ENCODE peak calls at places on chromosomes 7 and 10, in ten cellular contexts. R is SIG-M5, H is anterior cingulate cortex, X is cardiac muscle cell, M is NCI-H1105 treated with DMSO at 0.1 percent for 48 hours, I is HTR-8/SVneo, L is fibroblast of mammary gland, P is SHP77 treated with DMSO at 0.1 percent for 48 hours, U is RWPE1, D is small intestine. O is an unnamed sample.

GRCh38 chr10:35208536-35208935 is 81.9 kb downstream of the CREM start:
- DNase-seq in U (no peak), I (no peak), X (peak), R (no peak), H (no peak), L (peak), M (no peak), P (no peak), D (no peak), O (no peak)

GRCh38 chr7:30863694-30864011 is 48.0 kb upstream of the AQP1 start:
- DNase-seq in M (no peak), X (peak), R (no peak), L (peak), I (no peak), H (no peak), P (no peak), U (no peak), D (no peak), O (no peak)

GRCh38 chr7:131400833-131401593 is 73.3 kb downstream of the MKLN1 start:
- DNase-seq in D (peak), M (no peak), L (peak), X (peak), I (no peak), P (no peak), R (no peak), U (no peak), H (no peak), O (no peak)

GRCh38 chr7:15291707-15292106 is 270.1 kb downstream of the AGMO start:
- DNase-seq in I (no peak), H (no peak), X (no peak), L (no peak), P (peak), D (no peak), M (no peak), U (no peak), R (no peak), O (no peak)

GRCh38 chr7:45500257-45500656 is 73.9 kb upstream of the ADCY1 start:
- DNase-seq in R (no peak), H (no peak), P (no peak), M (no peak), D (no peak), I (no peak), X (no peak), U (no peak), L (no peak), O (no peak)

GRCh38 chr10:49552277-49552676 is 13.4 kb upstream of the ERCC6 start:
- DNase-seq in L (peak), H (no peak), X (peak), M (no peak), P (no peak), R (no peak), U (peak), I (peak), D (no peak), O (no peak)

GRCh38 chr10:44386546-44387052 is 1.7 kb upstream of the CXCL12 start:
- DNase-seq in H (no peak), D (peak), P (no peak), R (no peak), M (no peak), X (peak), U (peak), L (peak), I (peak), O (peak)

GRCh38 chr7:73988197-73988596 is 39.8 kb upstream of the ELN start:
- DNase-seq in X (peak), D (no peak), H (peak), M (no peak), R (no peak), L (no peak), I (no peak), U (no peak), P (no peak), O (peak)

GRCh38 chr7:153400735-153401593 is 641.4 kb downstream of the ACTR3B start:
- DNase-seq in M (no peak), I (no peak), P (no peak), L (no peak), X (no peak), H (no peak), D (no peak), R (no peak), U (no peak), O (no peak)

GRCh38 chr7:66315192-66315591 is 110.1 kb downstream of the TPST1 start:
- DNase-seq in L (peak), P (no peak), R (no peak), D (no peak), M (no peak), X (no peak), I (no peak), H (no peak), U (no peak), O (no peak)

GRCh38 chr7:132028144-132028920 is 471.9 kb upstream of the PODXL start:
- DNase-seq in M (no peak), X (no peak), I (no peak), H (no peak), D (no peak), U (peak), L (no peak), P (no peak), R (no peak), O (no peak)

GRCh38 chr7:91264924-91265681 is 870 bp downstream of the FZD1 start:
- DNase-seq in M (peak), D (peak), X (peak), R (no peak), U (peak), I (no peak), H (peak), P (no peak), L (peak), O (peak)

GRCh38 chr10:86310291-86310690 is 56.3 kb downstream of the GRID1 start:
- DNase-seq in P (no peak), D (no peak), U (no peak), I (no peak), M (no peak), L (no peak), X (no peak), R (no peak), H (no peak), O (no peak)

GRCh38 chr7:91582799-91583230 is 297.7 kb downstream of the MTERF1 start:
- DNase-seq in I (no peak), H (no peak), D (no peak), R (no peak), M (no peak), U (no peak), L (no peak), P (no peak), X (no peak), O (no peak)

GRCh38 chr10:9877978-9878377 is 1139.7 kb upstream of the CELF2 start:
- DNase-seq in X (no peak), M (no peak), H (no peak), I (no peak), P (no peak), U (no peak), L (no peak), R (no peak), D (no peak), O (no peak)

GRCh38 chr7:9718071-9718470 is 1255.6 kb upstream of the PHF14 start:
- DNase-seq in H (no peak), D (no peak), R (no peak), I (no peak), X (no peak), P (no peak), M (no peak), L (no peak), U (no peak), O (no peak)

O was measured in head of caudate nucleus.